ENCODE peak calls at places on chromosomes 3 and 15, in four cellular contexts. C is left ventricle myocardium inferior, M is IMR-90, W is mammary epithelial cell. T is an unnamed sample.
A peak's percentile ranks its signal among the peaks of the same experiment; 100 is the strongest.

GRCh38 chr3:25910997-25911396 is 121.1 kb downstream of the OXSM start:
- DNase-seq in C (no peak), M (peak; percentile 48), W (no peak), T (no peak)

GRCh38 chr15:43534897-43535296 is 17.5 kb downstream of the MAP1A start:
- DNase-seq in C (no peak), M (no peak), W (no peak), T (no peak)

GRCh38 chr15:76366714-76367113 is 30.1 kb downstream of the ISL2 start:
- DNase-seq in C (no peak), M (no peak), W (no peak), T (no peak)

GRCh38 chr15:70428211-70428822 is 330.6 kb upstream of the TLE3 start:
- DNase-seq in C (no peak), M (no peak), W (no peak), T (no peak)

GRCh38 chr15:76193934-76194333 is 117.3 kb downstream of the ETFA start:
- DNase-seq in C (no peak), M (no peak), W (no peak), T (no peak)

GRCh38 chr3:50133283-50133615 is 21.9 kb upstream of the SEMA3F start:
- DNase-seq in C (no peak), M (no peak), W (no peak), T (no peak)

GRCh38 chr3:9213019-9213646 is 36.3 kb downstream of the SRGAP3 start:
- DNase-seq in C (no peak), M (no peak), W (no peak), T (no peak)

GRCh38 chr3:46578973-46579755 is 13.1 kb upstream of the LRRC2 start:
- DNase-seq in C (no peak), M (no peak), W (no peak), T (no peak)

GRCh38 chr15:41554401-41554800 is 4.6 kb upstream of the TYRO3 start:
- DNase-seq in C (no peak), M (no peak), W (no peak), T (no peak)

GRCh38 chr3:47411696-47412452 is 31.1 kb downstream of the PTPN23 start:
- DNase-seq in C (no peak), M (no peak), W (no peak), T (no peak)

GRCh38 chr15:28260722-28261121 is 61.3 kb downstream of the HERC2 start:
- DNase-seq in C (peak; percentile 52), M (no peak), W (no peak), T (no peak)

GRCh38 chr15:67892559-67893377 is 52.9 kb upstream of the RNU6-1 start:
- DNase-seq in C (no peak), M (no peak), W (no peak), T (no peak)

GRCh38 chr15:25848769-25849430 is 14.2 kb downstream of the ATP10A start:
- DNase-seq in C (no peak), M (no peak), W (no peak), T (no peak)

GRCh38 chr3:42055291-42055690 is 35.9 kb upstream of the TRAK1 start:
- DNase-seq in C (no peak), M (peak; percentile 85), W (peak; percentile 89), T (no peak)

GRCh38 chr3:119099785-119100184 is 46.2 kb upstream of the TEX55 start:
- DNase-seq in C (no peak), M (no peak), W (no peak), T (no peak)

GRCh38 chr3:129007792-129008191 is 6.7 kb downstream of the EFCC1 start:
- DNase-seq in C (no peak), M (no peak), W (no peak), T (no peak)

GRCh38 chr15:75723171-75723846 is 10.7 kb upstream of the CSPG4 start:
- DNase-seq in C (no peak), M (no peak), W (peak; percentile 63), T (no peak)

GRCh38 chr3:177932346-177932745 is 603.9 kb upstream of the KCNMB2 start:
- DNase-seq in C (no peak), M (no peak), W (no peak), T (no peak)

GRCh38 chr15:44647036-44647435 is 16.4 kb downstream of the SPG11 start:
- DNase-seq in C (no peak), M (no peak), W (no peak), T (no peak)

GRCh38 chr15:101669744-101670143 is 17.6 kb upstream of the TM2D3 start:
- DNase-seq in C (no peak), M (no peak), W (no peak), T (no peak)

DNA sequence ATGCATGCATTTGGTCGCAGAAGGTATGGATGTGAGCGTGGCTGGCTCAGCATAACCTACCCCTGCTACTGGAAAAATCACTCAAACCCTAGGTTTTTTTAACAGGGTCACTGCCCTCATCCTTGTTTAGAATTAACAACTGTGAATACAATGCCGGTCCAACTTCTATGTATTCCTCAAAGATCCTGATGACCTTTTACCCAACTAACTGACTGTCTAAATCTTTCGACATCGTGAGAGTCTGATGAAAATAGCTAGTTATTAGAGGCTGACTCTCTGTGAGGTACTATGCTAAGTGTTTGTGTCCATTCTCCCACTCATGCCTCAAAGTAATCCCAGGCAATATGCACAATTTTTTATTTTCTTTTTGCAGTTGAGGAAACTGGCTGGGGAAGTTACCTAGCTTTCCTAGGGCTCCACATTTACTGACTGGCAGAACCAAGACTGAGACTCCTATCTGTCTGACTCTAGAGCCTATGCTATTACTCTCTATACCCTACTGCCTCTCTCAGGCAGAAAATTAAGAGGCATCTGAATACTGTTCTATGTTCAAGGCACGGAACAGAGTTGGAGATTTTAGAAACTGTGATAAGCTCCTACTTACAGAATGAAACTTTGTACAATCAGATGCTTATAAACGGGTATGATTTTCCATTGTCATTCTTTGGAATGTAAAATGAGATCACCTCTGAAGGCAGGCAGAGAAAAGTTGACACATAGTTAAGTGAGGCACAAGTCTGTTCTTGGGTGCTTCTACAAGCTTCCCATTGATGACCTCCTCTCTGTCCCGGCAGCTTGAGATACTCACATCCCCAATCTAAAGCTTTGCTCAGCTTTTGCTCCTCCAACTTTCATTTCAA is 56.4 kb downstream of the FILIP1L start:
- DNase-seq in C (no peak), M (no peak), W (peak; percentile 22), T (no peak)
- TF ChIP-seq CTCF in C (peak; percentile 44), M (no peak), W (no peak), T (no peak)

DNA sequence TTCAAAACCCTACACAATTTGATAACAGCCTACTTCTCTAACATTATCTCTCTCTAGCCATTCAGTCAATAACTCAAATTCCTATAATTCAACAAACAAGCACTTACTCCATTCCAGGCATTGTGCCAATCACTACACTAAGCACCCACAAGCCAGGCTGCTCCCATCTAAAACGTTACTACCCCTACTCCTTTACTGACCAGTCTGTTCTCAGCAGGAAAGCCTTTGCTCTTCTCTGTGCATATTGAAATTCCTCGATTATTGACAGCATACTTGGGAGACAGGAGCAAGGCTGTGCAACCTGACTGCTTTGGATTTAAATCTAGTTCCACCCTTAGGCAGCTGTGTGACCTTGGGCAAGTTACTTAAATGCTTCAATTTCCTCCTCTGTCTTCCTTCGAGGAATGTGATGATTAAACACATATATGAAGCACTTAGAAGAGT is 177.2 kb upstream of the THBS1 start:
- DNase-seq in C (no peak), M (peak; percentile 88), W (peak; percentile 58), T (no peak)
- H3K27me3 ChIP-seq in C (no peaks in the 10 kb centered on the region), M (no peaks in the 10 kb centered on the region), W (no peaks in the 10 kb centered on the region), T (no peaks in the 10 kb centered on the region)

DNA sequence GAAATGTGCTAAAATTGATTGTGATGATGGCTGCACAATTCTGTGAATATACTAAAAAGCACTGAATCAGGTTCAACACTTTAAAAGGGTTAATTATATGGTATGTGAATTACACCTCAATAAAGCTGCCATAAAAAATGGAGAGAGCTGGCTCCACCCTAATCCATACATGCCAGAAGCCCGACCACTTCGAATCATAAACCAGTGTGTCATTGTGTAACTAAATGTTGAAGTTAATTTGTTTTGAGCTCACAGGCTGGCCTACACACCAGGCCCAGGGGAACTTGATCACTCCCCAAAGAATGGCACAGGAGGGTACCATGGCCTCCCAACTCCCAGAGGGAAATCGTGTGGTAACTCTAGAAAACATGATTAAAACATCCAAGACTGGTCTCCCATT is 14.0 kb downstream of the PLCD1 start:
- DNase-seq in C (no peak), M (no peak), W (no peak), T (no peak)
- H3K36me3 ChIP-seq in C (peaks cover 59% of the 10 kb centered on the region), M (peaks cover 32% of the 10 kb centered on the region), W (peaks cover 12% of the 10 kb centered on the region), T (no peaks in the 10 kb centered on the region)

GRCh38 chr15:81106560-81106959 is 27.5 kb upstream of the CFAP161 start:
- DNase-seq in C (no peak), M (peak; percentile 87), W (peak; percentile 67), T (peak; percentile 17)

GRCh38 chr15:81111018-81111417 is 23.1 kb upstream of the CFAP161 start:
- DNase-seq in C (no peak), M (no peak), W (peak; percentile 92), T (no peak)

GRCh38 chr15:81107889-81108288 is 26.2 kb upstream of the CFAP161 start:
- DNase-seq in C (no peak), M (no peak), W (no peak), T (no peak)

GRCh38 chr15:81105521-81105920 is 28.5 kb upstream of the CFAP161 start:
- DNase-seq in C (no peak), M (no peak), W (no peak), T (no peak)

DNA sequence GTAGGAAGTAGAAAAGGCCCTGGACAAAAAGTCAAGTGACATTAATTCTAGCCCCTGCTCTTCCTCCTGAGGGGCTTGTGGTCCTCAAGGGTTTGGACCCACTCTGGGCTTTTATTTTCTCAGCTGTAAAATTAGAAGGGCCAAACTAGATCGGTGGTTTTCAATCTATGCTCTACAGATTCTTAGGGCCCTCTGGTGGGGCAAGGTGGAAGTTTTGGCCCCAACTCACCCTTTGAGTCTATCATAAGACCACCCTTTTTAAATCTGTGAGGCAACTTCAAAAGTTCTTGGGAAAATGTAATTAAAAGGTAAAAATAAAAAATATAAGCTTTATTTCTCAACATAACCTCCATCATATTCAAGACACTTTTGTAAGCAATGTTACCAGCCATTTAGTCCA is 25.6 kb upstream of the CFAP161 start:
- DNase-seq in C (no peak), M (no peak), W (no peak), T (no peak)
- TF ChIP-seq CTCF in C (peak; percentile 65), M (peak; percentile 33), W (peak; percentile 11), T (peak; percentile 74)

T was measured in GM06990.